ENCODE peak calls at places on chromosomes 5 and 9, in seven cellular contexts. R, B, W, K, O, T and P are unnamed samples.

GRCh38 chr5:82447913-82448312 is 169.8 kb upstream of the RPS23 start:
- DNase-seq in O (no peak), K (no peak), R (no peak), B (no peak), T (no peak), W (no peak), P (no peak)

GRCh38 chr5:45277860-45278259 is 418.3 kb downstream of the HCN1 start:
- DNase-seq in T (no peak), O (no peak), K (no peak), R (no peak), B (no peak), W (peak), P (peak)

GRCh38 chr9:128275198-128276007 is at the start of gene GOLGA2:
- DNase-seq in T (no peak), B (peak), W (peak), O (no peak), R (peak), K (peak), P (peak)

GRCh38 chr5:73218552-73219171 is 45.7 kb downstream of the TMEM174 start:
- DNase-seq in T (no peak), K (peak), W (peak), O (no peak), R (no peak), B (no peak), P (peak)

GRCh38 chr5:13218518-13218917 is 726.0 kb downstream of the DNAH5 start:
- DNase-seq in R (no peak), T (no peak), O (peak), K (no peak), W (peak), B (peak), P (no peak)

GRCh38 chr9:117546894-117547293 is 132.0 kb upstream of the ASTN2 start:
- DNase-seq in O (no peak), T (no peak), W (peak), K (no peak), B (peak), R (no peak), P (no peak)

GRCh38 chr5:80591352-80591751 is 21.3 kb upstream of the ANKRD34B start:
- DNase-seq in T (no peak), K (no peak), B (no peak), R (no peak), W (no peak), O (no peak), P (no peak)

GRCh38 chr9:137943655-137944054 is 66.1 kb downstream of the CACNA1B start:
- DNase-seq in B (no peak), W (no peak), O (no peak), R (no peak), K (no peak), T (no peak), P (no peak)

GRCh38 chr9:1050125-1050895 is at the start of gene DMRT2:
- DNase-seq in T (peak), W (peak), O (peak), K (peak), R (peak), B (peak), P (no peak)

GRCh38 chr9:14517154-14517906 is 175.9 kb downstream of the ZDHHC21 start:
- DNase-seq in B (no peak), T (no peak), K (no peak), W (no peak), R (no peak), O (no peak), P (no peak)

GRCh38 chr5:122183098-122183794 is 53.9 kb downstream of the ZNF474 start:
- DNase-seq in K (peak), W (no peak), T (no peak), R (no peak), B (no peak), O (no peak), P (no peak)

GRCh38 chr5:56328753-56329560 is 95.8 kb upstream of the ANKRD55 start:
- DNase-seq in B (no peak), O (no peak), W (peak), R (no peak), T (no peak), K (peak), P (peak)

GRCh38 chr5:177133845-177134652 is 476 bp downstream of the NSD1 start:
- DNase-seq in O (no peak), R (peak), W (peak), K (peak), B (peak), T (peak), P (peak)

GRCh38 chr9:108211576-108211975 is 644.2 kb downstream of the ACTL7B start:
- DNase-seq in K (no peak), B (no peak), W (no peak), R (no peak), T (no peak), O (no peak), P (no peak)

GRCh38 chr5:159442210-159442850 is 112.0 kb upstream of the IL12B start:
- DNase-seq in O (no peak), K (peak), R (no peak), T (no peak), B (peak), W (peak), P (peak)

GRCh38 chr9:101511009-101511408 is 22.6 kb upstream of the RNF20 start:
- DNase-seq in R (no peak), B (no peak), K (no peak), T (no peak), O (no peak), W (no peak), P (no peak)

GRCh38 chr5:69493235-69493925 is 790 bp downstream of the OCLN start:
- DNase-seq in W (peak), T (no peak), O (no peak), R (peak), B (peak), K (no peak), P (peak)

GRCh38 chr9:83622433-83622813 is 520 bp upstream of the IDNK start:
- DNase-seq in W (no peak), K (no peak), B (no peak), O (no peak), T (no peak), R (no peak), P (no peak)

GRCh38 chr5:132408965-132409364 is 39.5 kb downstream of the SLC22A5 start:
- DNase-seq in B (no peak), O (no peak), W (no peak), T (no peak), K (no peak), R (no peak), P (no peak)

GRCh38 chr5:119966028-119966427 is 336.7 kb downstream of the FAM170A start:
- DNase-seq in K (no peak), B (no peak), W (no peak), T (no peak), R (no peak), O (no peak), P (no peak)

GRCh38 chr5:128632264-128632663 is 94.2 kb upstream of the FBN2 start:
- DNase-seq in B (no peak), O (no peak), R (no peak), W (peak), K (no peak), T (peak), P (no peak)

GRCh38 chr5:128630078-128630575 is 92.1 kb upstream of the FBN2 start:
- DNase-seq in W (no peak), O (no peak), B (no peak), K (no peak), R (no peak), T (no peak), P (no peak)

GRCh38 chr5:128629162-128629561 is 91.1 kb upstream of the FBN2 start:
- DNase-seq in K (no peak), O (no peak), T (no peak), B (no peak), R (no peak), W (peak), P (no peak)

GRCh38 chr5:128635379-128635778 is 97.3 kb upstream of the FBN2 start:
- DNase-seq in K (no peak), W (no peak), T (no peak), R (no peak), O (no peak), B (no peak), P (no peak)

DNA sequence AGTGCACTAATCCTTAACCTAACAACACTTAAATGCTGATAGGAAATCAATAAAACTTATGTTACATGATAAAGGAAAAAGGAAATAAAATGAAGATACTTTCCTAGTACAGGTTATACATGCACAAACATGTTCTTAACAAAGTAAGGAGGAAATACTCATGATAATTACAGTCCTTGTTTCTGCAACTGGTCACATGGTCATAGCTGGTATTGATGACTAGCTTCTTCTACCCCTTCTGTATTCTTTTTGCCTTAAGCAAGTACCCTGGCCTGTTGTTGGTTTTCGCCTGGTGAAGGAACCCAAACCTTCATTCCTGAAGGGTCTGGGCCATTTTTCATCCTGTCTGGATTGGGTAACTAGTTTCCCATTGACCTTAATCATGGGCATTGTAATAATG is 93.7 kb upstream of the FBN2 start:
- DNase-seq in K (no peak), R (no peak), O (no peak), B (no peak), T (no peak), W (no peak), P (no peak)
- H4K8ac ChIP-seq in K (no peak), R (no peak), O (no peak), B (no peak), T (no peak), W (no peak), P (no peak)

GRCh38 chr5:34538026-34538672 is 118.0 kb upstream of the RAI14 start:
- DNase-seq in R (no peak), K (peak), B (peak), W (peak), T (no peak), O (no peak), P (peak)
- H4K8ac ChIP-seq in R (no peak), K (peak), B (no peak), W (no peak), T (no peak), O (no peak), P (no peak)

GRCh38 chr9:115046786-115047185 is 71.2 kb downstream of the TNC start:
- DNase-seq in R (no peak), B (no peak), T (no peak), O (no peak), W (no peak), K (peak), P (peak)

GRCh38 chr9:115046199-115046598 is 71.8 kb downstream of the TNC start:
- DNase-seq in B (no peak), R (no peak), T (no peak), W (peak), K (no peak), O (no peak), P (peak)

GRCh38 chr9:115050002-115050490 is 67.9 kb downstream of the TNC start:
- DNase-seq in B (no peak), K (no peak), W (peak), T (no peak), R (peak), O (no peak), P (no peak)
- H4K8ac ChIP-seq in B (no peak), K (peak), W (no peak), T (no peak), R (no peak), O (no peak), P (no peak)

DNA sequence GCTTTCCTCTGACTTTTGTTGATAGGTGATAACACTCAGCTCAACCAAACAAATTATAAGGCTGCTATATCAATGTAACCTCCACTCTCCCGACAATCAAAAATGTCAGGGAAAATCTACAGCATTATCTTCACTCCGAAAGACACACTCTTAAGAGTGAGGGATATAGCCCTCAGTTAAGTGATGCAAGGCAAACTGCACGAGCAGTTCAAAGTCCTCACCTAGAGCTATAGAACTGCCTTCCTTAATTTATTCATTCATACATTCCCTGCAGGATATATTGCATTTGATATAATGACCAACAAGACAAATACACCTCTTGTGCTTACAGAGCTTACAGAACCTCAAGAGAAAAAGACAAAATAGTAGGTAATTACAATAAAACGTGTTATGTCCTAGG is 378.1 kb downstream of the ELAVL2 start:
- DNase-seq in T (no peak), O (no peak), R (no peak), K (no peak), W (no peak), B (no peak), P (no peak)
- H4K8ac ChIP-seq in T (no peak), O (no peak), R (no peak), K (no peak), W (no peak), B (no peak), P (no peak)

GRCh38 chr9:76192013-76192412 is 202.2 kb downstream of the RFK start:
- DNase-seq in W (no peak), B (no peak), R (no peak), O (no peak), T (no peak), K (no peak), P (no peak)
- H4K8ac ChIP-seq in W (no peak), B (no peak), R (no peak), O (no peak), T (no peak), K (no peak), P (no peak)

GRCh38 chr5:172223901-172224873 is 30.2 kb downstream of the EFCAB9 start:
- DNase-seq in T (no peak), O (no peak), K (no peak), R (no peak), W (no peak), B (no peak), P (no peak)

GRCh38 chr5:172216345-172216744 is 22.4 kb downstream of the EFCAB9 start:
- DNase-seq in R (no peak), W (no peak), T (peak), B (no peak), O (no peak), K (peak), P (peak)

GRCh38 chr5:172224996-172225395 is 31.0 kb downstream of the EFCAB9 start:
- DNase-seq in T (no peak), K (no peak), O (no peak), W (no peak), R (no peak), B (no peak), P (no peak)

GRCh38 chr5:172219296-172219695 is 25.3 kb downstream of the EFCAB9 start:
- DNase-seq in O (no peak), K (no peak), R (no peak), T (no peak), B (no peak), W (no peak), P (no peak)
- H4K8ac ChIP-seq in O (no peak), K (no peak), R (no peak), T (no peak), B (no peak), W (no peak), P (no peak)

GRCh38 chr5:29214821-29215220 is 1978.7 kb upstream of the CDH6 start:
- DNase-seq in K (no peak), R (no peak), T (no peak), O (no peak), W (no peak), B (no peak), P (peak)

GRCh38 chr5:29218829-29219228 is 1974.7 kb upstream of the CDH6 start:
- DNase-seq in B (no peak), K (no peak), T (no peak), R (no peak), O (no peak), W (peak), P (no peak)

GRCh38 chr5:29213475-29213874 is 1980.0 kb upstream of the CDH6 start:
- DNase-seq in B (no peak), O (no peak), W (no peak), T (no peak), R (no peak), K (no peak), P (no peak)

DNA sequence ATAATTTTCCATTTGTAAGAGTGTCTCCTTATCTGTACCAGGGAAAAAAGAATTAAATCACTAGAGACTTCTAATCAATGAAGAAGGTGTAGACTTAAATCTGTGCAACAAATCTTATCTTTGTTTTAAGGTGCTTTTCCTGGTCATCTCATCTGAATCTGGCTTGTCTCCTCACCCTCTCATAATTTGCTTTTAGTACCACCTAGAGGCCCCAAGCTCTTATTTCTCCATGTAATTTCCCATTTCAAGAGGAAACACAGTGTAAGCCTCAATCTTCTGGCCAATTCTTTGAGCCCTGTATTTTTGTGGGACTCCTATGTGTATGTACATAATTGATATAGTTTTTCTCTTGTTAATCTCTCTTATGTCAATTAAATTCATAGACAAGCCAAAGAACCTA is 1975.3 kb upstream of the CDH6 start:
- DNase-seq in T (no peak), O (no peak), B (no peak), K (no peak), R (no peak), W (peak), P (no peak)
- H4K8ac ChIP-seq in T (no peak), O (no peak), B (no peak), K (no peak), R (no peak), W (no peak), P (no peak)